ENCODE peak calls at places on chromosomes 6 and 20, in seven cellular contexts. P, B, V, D, M, U and N are unnamed samples.

GRCh38 chr20:38725959-38726848 is 1.9 kb downstream of the SLC32A1 start:
- DNase-seq in P (no peak), B (no peak), V (no peak), D (no peak), M (peak), U (no peak), N (peak)

GRCh38 chr20:22303523-22303922 is 280.8 kb downstream of the FOXA2 start:
- DNase-seq in P (no peak), B (no peak), V (no peak), D (no peak), M (peak), U (no peak), N (peak)

GRCh38 chr20:3616250-3616649 is 46.9 kb downstream of the GFRA4 start:
- DNase-seq in P (no peak), B (no peak), V (no peak), D (no peak), M (peak), U (no peak), N (no peak)

GRCh38 chr20:12941025-12941424 is 67.7 kb upstream of the SPTLC3 start:
- DNase-seq in P (no peak), B (no peak), V (no peak), D (no peak), M (no peak), U (no peak), N (no peak)

GRCh38 chr20:48951646-48952045 is 30.1 kb downstream of the ARFGEF2 start:
- DNase-seq in P (no peak), B (no peak), V (no peak), D (no peak), M (no peak), U (no peak), N (no peak)

GRCh38 chr6:100338090-100338489 is 126.6 kb downstream of the SIM1 start:
- DNase-seq in P (no peak), B (no peak), V (no peak), D (no peak), M (no peak), U (no peak), N (no peak)

GRCh38 chr6:125116170-125116569 is 37.4 kb upstream of the TPD52L1 start:
- DNase-seq in P (no peak), B (no peak), V (no peak), D (no peak), M (no peak), U (no peak), N (no peak)

GRCh38 chr6:157269261-157269794 is 54.0 kb downstream of the TMEM242 start:
- DNase-seq in P (peak), B (no peak), V (no peak), D (peak), M (no peak), U (peak), N (peak)

GRCh38 chr6:112370946-112371345 is 23.8 kb downstream of the RFPL4B start:
- DNase-seq in P (no peak), B (no peak), V (no peak), D (no peak), M (no peak), U (no peak), N (no peak)

GRCh38 chr6:144219056-144219685 is 66.0 kb upstream of the UTRN start:
- DNase-seq in P (no peak), B (no peak), V (peak), D (no peak), M (peak), U (no peak), N (peak)

GRCh38 chr6:42935322-42935721 is 6.0 kb downstream of the CNPY3 start:
- DNase-seq in P (no peak), B (no peak), V (no peak), D (no peak), M (no peak), U (no peak), N (no peak)